ENCODE peak calls at places on chromosomes 7 and 10, in five cellular contexts. J, I, D, P and U are unnamed samples.

GRCh38 chr10:118798186-118798811 is 43.5 kb upstream of the CACUL1 start:
- DNase-seq in J (no peak), I (no peak), D (peak; percentile 75), P (no peak), U (peak; percentile 83)

GRCh38 chr10:454860-455259 is 234.6 kb downstream of the DIP2C start:
- DNase-seq in J (no peak), I (peak; percentile 68), D (peak; percentile 92), P (no peak), U (peak; percentile 95)

GRCh38 chr10:99318048-99318447 is 11.1 kb upstream of the CNNM1 start:
- DNase-seq in J (no peak), I (no peak), D (no peak), P (no peak), U (no peak)

GRCh38 chr10:58817499-58817898 is 304.8 kb downstream of the BICC1 start:
- DNase-seq in J (no peak), I (no peak), D (no peak), P (no peak), U (no peak)

GRCh38 chr7:91993976-91994375 is 53.3 kb downstream of the AKAP9 start:
- DNase-seq in J (no peak), I (no peak), D (no peak), P (no peak), U (no peak)

GRCh38 chr10:132058793-132059759 is 6.7 kb upstream of the JAKMIP3 start:
- DNase-seq in J (peak; percentile 68), I (no peak), D (no peak), P (peak; percentile 51), U (no peak)

GRCh38 chr10:16520900-16521299 is 779 bp downstream of the C1QL3 start:
- DNase-seq in J (no peak), I (peak; percentile 53), D (peak; percentile 33), P (peak; percentile 76), U (no peak)

GRCh38 chr10:30529373-30529998 is 95.5 kb downstream of the MAP3K8 start:
- DNase-seq in J (peak; percentile 79), I (peak; percentile 78), D (no peak), P (peak; percentile 96), U (no peak)

GRCh38 chr7:318476-319266 is 28.7 kb downstream of the FOXL3 start:
- DNase-seq in J (no peak), I (peak; percentile 52), D (no peak), P (peak; percentile 61), U (no peak)

GRCh38 chr10:99981581-99982199 is 28.1 kb downstream of the DNMBP start:
- DNase-seq in J (no peak), I (no peak), D (no peak), P (no peak), U (peak; percentile 57)

GRCh38 chr7:73967832-73968295 is 60.1 kb upstream of the ELN start:
- DNase-seq in J (peak; percentile 43), I (peak; percentile 26), D (no peak), P (no peak), U (no peak)

GRCh38 chr10:47361293-47361692 is 13.1 kb downstream of the RBP3 start:
- DNase-seq in J (peak; percentile 73), I (peak; percentile 50), D (peak; percentile 54), P (no peak), U (no peak)

GRCh38 chr7:126791306-126791705 is 461.4 kb downstream of the GRM8 start:
- DNase-seq in J (no peak), I (no peak), D (no peak), P (no peak), U (no peak)

GRCh38 chr7:34995757-34996156 is 41.5 kb downstream of the DPY19L1 start:
- DNase-seq in J (no peak), I (no peak), D (no peak), P (no peak), U (no peak)

GRCh38 chr10:25056726-25057125 is 40.3 kb downstream of the THNSL1 start:
- DNase-seq in J (no peak), I (no peak), D (no peak), P (no peak), U (no peak)

GRCh38 chr7:5387711-5388245 is 35.9 kb downstream of the TNRC18 start:
- DNase-seq in J (no peak), I (no peak), D (no peak), P (no peak), U (no peak)

GRCh38 chr7:74051629-74052410 is 23.8 kb downstream of the ELN start:
- DNase-seq in J (no peak), I (peak; percentile 59), D (peak; percentile 30), P (peak; percentile 69), U (no peak)

GRCh38 chr7:157650801-157651200 is 314.0 kb downstream of the DNAJB6 start:
- DNase-seq in J (no peak), I (no peak), D (no peak), P (no peak), U (no peak)

GRCh38 chr7:30406664-30407425 is 71.7 kb downstream of the NOD1 start:
- DNase-seq in J (no peak), I (peak; percentile 84), D (no peak), P (no peak), U (peak; percentile 100)

GRCh38 chr10:102678842-102679289 is 34.6 kb downstream of the TRIM8 start:
- DNase-seq in J (no peak), I (peak; percentile 82), D (peak; percentile 74), P (peak; percentile 94), U (peak; percentile 35)

GRCh38 chr7:92916751-92917369 is 80.5 kb upstream of the CDK6 start:
- DNase-seq in J (no peak), I (no peak), D (peak; percentile 74), P (no peak), U (peak; percentile 95)

GRCh38 chr10:110569736-110570135 is 2.2 kb downstream of the SMC3 start:
- DNase-seq in J (no peak), I (no peak), D (no peak), P (no peak), U (no peak)

GRCh38 chr10:125029584-125030242 is 87.8 kb downstream of the ZRANB1 start:
- DNase-seq in J (no peak), I (peak; percentile 23), D (no peak), P (no peak), U (no peak)

GRCh38 chr10:125033146-125033924 is 91.4 kb downstream of the ZRANB1 start:
- DNase-seq in J (no peak), I (no peak), D (no peak), P (no peak), U (no peak)

GRCh38 chr10:125028291-125028867 is 86.5 kb downstream of the ZRANB1 start:
- DNase-seq in J (no peak), I (peak; percentile 23), D (no peak), P (no peak), U (no peak)

GRCh38 chr10:125032474-125032873 is 90.6 kb downstream of the ZRANB1 start:
- DNase-seq in J (no peak), I (no peak), D (no peak), P (no peak), U (no peak)

DNA sequence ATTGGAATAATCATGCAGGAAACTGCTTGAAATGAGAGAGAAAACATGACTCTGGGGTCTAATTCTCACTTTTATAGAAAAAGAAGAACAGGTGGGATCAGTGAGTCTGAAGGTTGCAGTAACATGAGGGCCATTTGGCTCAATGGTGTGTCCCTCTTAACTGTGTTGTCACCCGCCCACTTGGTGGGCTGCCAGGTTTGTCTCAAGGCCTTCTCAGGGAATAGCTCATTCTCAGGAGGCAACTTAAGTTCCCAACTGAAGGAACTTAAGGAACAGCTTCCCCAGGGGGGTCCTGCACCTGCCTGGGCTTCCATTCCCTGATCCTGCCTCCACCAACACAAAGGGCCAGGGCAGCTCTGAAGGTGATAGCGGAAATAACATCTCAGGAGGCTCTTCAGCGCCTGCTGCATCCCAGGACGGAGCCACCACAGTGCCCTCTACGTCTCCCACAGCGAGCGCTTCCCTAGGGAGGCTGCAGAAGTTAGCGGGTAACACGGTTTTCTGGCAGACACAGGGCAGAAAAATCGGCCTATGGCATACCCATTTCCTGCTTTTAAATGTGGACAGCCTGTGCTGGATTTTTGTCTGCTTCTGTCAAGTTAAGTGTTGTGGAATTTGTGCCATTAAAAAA is 88.8 kb downstream of the ZRANB1 start:
- DNase-seq in J (no peak), I (peak; percentile 73), D (no peak), P (no peak), U (no peak)
- H3K4me1 ChIP-seq in J (peaks cover 8% of the 10 kb centered on the region), I (peaks cover 70% of the 10 kb centered on the region), D (no peaks in the 10 kb centered on the region), P (peaks cover 6% of the 10 kb centered on the region), U (peaks cover 30% of the 10 kb centered on the region)

GRCh38 chr10:75028748-75029147 is 82.7 kb upstream of the SAMD8 start:
- DNase-seq in J (no peak), I (no peak), D (no peak), P (no peak), U (no peak)

GRCh38 chr10:75030371-75030770 is 81.1 kb upstream of the SAMD8 start:
- DNase-seq in J (no peak), I (no peak), D (no peak), P (no peak), U (no peak)

GRCh38 chr10:75029420-75029819 is 82.0 kb upstream of the SAMD8 start:
- DNase-seq in J (no peak), I (no peak), D (no peak), P (no peak), U (no peak)

GRCh38 chr10:75032119-75032518 is 79.3 kb upstream of the SAMD8 start:
- DNase-seq in J (no peak), I (no peak), D (no peak), P (no peak), U (no peak)

DNA sequence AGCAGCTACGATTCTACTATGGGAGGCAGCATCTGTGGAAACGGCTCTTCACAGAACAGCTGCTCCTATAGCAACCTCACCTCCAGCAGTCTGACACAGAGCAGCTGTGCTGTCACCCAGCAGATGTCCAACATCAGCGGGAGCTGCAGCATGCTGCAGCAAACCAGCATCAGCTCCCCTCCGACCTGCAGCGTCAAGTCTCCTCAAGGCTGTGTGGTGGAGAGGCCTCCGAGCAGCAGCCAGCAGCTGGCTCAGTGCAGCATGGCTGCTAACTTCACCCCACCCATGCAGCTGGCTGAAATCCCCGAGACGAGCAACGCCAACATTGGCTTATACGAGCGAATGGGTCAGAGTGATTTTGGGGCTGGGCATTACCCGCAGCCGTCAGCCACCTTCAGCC is 81.6 kb upstream of the SAMD8 start:
- DNase-seq in J (no peak), I (no peak), D (peak; percentile 73), P (peak; percentile 58), U (no peak)
- H3K27ac ChIP-seq in J (no peak overlapping the region), I (no peak overlapping the region), D (no peak overlapping the region), P (no peak overlapping the region), U (no peak overlapping the region)

GRCh38 chr10:73956476-73957338 is 41.2 kb upstream of the VCL start:
- DNase-seq in J (peak; percentile 74), I (no peak), D (peak; percentile 53), P (no peak), U (no peak)
- H3K4me1 ChIP-seq in J (peaks cover 11% of the 10 kb centered on the region), I (peaks cover 11% of the 10 kb centered on the region), D (peaks cover 15% of the 10 kb centered on the region), P (peaks cover 61% of the 10 kb centered on the region), U (peaks cover 4% of the 10 kb centered on the region)

DNA sequence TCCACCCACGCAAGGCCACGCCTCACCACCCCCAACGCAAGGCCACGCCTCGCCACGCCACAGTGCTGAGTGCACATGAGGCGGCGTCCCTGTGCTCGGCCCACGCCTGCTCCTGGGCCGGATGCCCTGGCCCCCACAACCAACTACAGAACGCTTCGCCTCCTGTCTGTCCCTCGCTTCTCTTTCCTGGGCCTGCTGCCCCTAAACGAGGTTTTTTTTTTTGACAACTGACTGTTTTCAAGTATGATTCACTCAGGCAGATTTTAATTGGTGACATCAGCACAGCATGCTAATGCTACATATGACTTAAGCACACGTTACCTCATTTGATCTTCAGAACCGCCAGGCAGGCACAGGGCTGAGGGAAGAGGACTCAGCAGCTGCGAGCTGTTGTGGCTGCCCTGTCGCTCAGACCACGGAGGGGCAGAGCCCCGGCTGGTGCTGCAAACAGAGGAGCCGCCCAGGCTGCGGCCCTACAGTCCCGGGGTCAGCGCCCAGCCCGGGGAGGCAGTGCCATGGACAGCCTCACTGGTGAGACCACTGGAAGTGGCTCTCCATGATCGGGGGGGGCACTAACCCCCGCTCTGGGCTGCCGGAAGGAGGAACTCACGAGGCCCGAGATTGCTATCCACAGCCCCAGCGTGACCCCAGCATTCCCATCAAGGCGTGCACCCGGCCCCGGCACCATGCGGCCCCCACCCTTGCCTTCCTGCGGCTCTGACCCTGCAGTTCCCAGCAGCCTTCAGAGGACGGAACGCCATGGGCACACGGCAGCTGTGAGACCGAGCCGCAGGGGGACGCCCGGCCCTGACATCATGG is 212.8 kb downstream of the MAD1L1 start:
- DNase-seq in J (peak; percentile 88), I (peak; percentile 80), D (peak; percentile 86), P (peak; percentile 90), U (no peak)
- H3K27ac ChIP-seq in J (peak overlapping the region; percentile 86), I (peak overlapping the region; percentile 41), D (no peak overlapping the region), P (peak overlapping the region; percentile 81), U (peak overlapping the region; percentile 65)